ENCODE peak calls at places on chromosomes 7 and 10, in seven cellular contexts. X is tibial artery, Z is uterus, R is psoas muscle, W is OCI-LY7, G is Calu3, O is GM12878. Q is an unnamed sample.

GRCh38 chr7:65285906-65286864 is 87.5 kb upstream of the ZNF92 start:
- DNase-seq in X (no peak), Z (no peak), R (no peak), W (no peak), G (no peak), O (no peak), Q (no peak)

GRCh38 chr10:77093126-77093525 is 544.5 kb downstream of the KCNMA1 start:
- DNase-seq in X (no peak), Z (no peak), R (no peak), W (no peak), G (no peak), O (no peak), Q (no peak)

GRCh38 chr7:34087892-34088891 is 182.9 kb downstream of the BMPER start:
- DNase-seq in X (no peak), Z (no peak), R (no peak), W (no peak), G (peak), O (no peak), Q (no peak)

GRCh38 chr10:130606001-130606405 is 469.8 kb downstream of the GLRX3 start:
- DNase-seq in X (no peak), Z (no peak), R (no peak), W (no peak), G (no peak), O (no peak), Q (no peak)

GRCh38 chr10:95693668-95694534 is at the start of gene TCTN3:
- DNase-seq in X (peak), Z (peak), R (peak), W (peak), G (peak), O (peak), Q (peak)

GRCh38 chr7:143375298-143376034 is 5.7 kb upstream of the ZYX start:
- DNase-seq in X (no peak), Z (no peak), R (no peak), W (peak), G (no peak), O (no peak), Q (no peak)

GRCh38 chr10:65143723-65144122 is 1622.5 kb downstream of the REEP3 start:
- DNase-seq in X (no peak), Z (no peak), R (no peak), W (no peak), G (no peak), O (no peak), Q (no peak)

GRCh38 chr10:102837230-102837721 is at the start of gene CYP17A1:
- DNase-seq in X (peak), Z (peak), R (no peak), W (no peak), G (no peak), O (no peak), Q (no peak)

GRCh38 chr7:141227454-141227853 is 153.6 kb downstream of the TMEM178B start:
- DNase-seq in X (no peak), Z (no peak), R (no peak), W (no peak), G (no peak), O (no peak), Q (no peak)

GRCh38 chr7:159022238-159022993 is 122.3 kb downstream of the VIPR2 start:
- DNase-seq in X (peak), Z (no peak), R (no peak), W (no peak), G (no peak), O (no peak), Q (no peak)

GRCh38 chr7:75626954-75627353 is 111.8 kb downstream of the HIP1 start:
- DNase-seq in X (no peak), Z (no peak), R (no peak), W (no peak), G (no peak), O (no peak), Q (no peak)

GRCh38 chr10:51542863-51543262 is 156.5 kb downstream of the CSTF2T start:
- DNase-seq in X (no peak), Z (no peak), R (no peak), W (no peak), G (no peak), O (no peak), Q (no peak)

GRCh38 chr10:84424731-84425165 is 96.4 kb downstream of the CCSER2 start:
- DNase-seq in X (peak), Z (peak), R (peak), W (no peak), G (peak), O (peak), Q (no peak)

GRCh38 chr7:70334295-70334694 is 736.0 kb downstream of the AUTS2 start:
- DNase-seq in X (no peak), Z (no peak), R (no peak), W (no peak), G (no peak), O (no peak), Q (no peak)

GRCh38 chr10:94706089-94706488 is 22.6 kb downstream of the CYP2C18 start:
- DNase-seq in X (no peak), Z (no peak), R (no peak), W (no peak), G (no peak), O (no peak), Q (no peak)

GRCh38 chr7:101970047-101970585 is 152.7 kb downstream of the CUX1 start:
- DNase-seq in X (no peak), Z (no peak), R (no peak), W (peak), G (no peak), O (no peak), Q (no peak)

GRCh38 chr10:78906734-78907385 is 161.9 kb upstream of the ZMIZ1 start:
- DNase-seq in X (peak), Z (no peak), R (no peak), W (no peak), G (no peak), O (no peak), Q (no peak)

GRCh38 chr10:59750155-59750945 is 2.9 kb downstream of the MRLN start:
- DNase-seq in X (no peak), Z (no peak), R (peak), W (no peak), G (no peak), O (no peak), Q (no peak)

GRCh38 chr7:102425639-102426267 is 7.6 kb upstream of the ORAI2 start:
- DNase-seq in X (peak), Z (no peak), R (peak), W (peak), G (no peak), O (peak), Q (peak)

GRCh38 chr10:133124357-133125211 is 35.4 kb upstream of the KNDC1 start:
- DNase-seq in X (peak), Z (no peak), R (peak), W (no peak), G (peak), O (no peak), Q (no peak)

GRCh38 chr10:84269773-84270172 is 24.9 kb downstream of the RGR start:
- DNase-seq in X (no peak), Z (no peak), R (no peak), W (no peak), G (no peak), O (no peak), Q (no peak)

GRCh38 chr7:158934628-158935027 is 78.3 kb downstream of the DYNC2I1 start:
- DNase-seq in X (no peak), Z (no peak), R (no peak), W (no peak), G (no peak), O (no peak), Q (no peak)

GRCh38 chr7:158409816-158410330 is 177.8 kb downstream of the PTPRN2 start:
- DNase-seq in X (peak), Z (no peak), R (no peak), W (no peak), G (no peak), O (no peak), Q (no peak)

GRCh38 chr7:31056775-31057346 is 4.8 kb downstream of the ADCYAP1R1 start:
- DNase-seq in X (no peak), Z (no peak), R (no peak), W (no peak), G (peak), O (no peak), Q (no peak)

GRCh38 chr7:131501422-131501821 is 55.0 kb downstream of the PODXL start:
- DNase-seq in X (no peak), Z (no peak), R (no peak), W (no peak), G (no peak), O (no peak), Q (no peak)

GRCh38 chr10:34406463-34407138 is 408.5 kb downstream of the PARD3 start:
- DNase-seq in X (no peak), Z (no peak), R (no peak), W (no peak), G (no peak), O (no peak), Q (no peak)

GRCh38 chr10:104638861-104639594 is 2.1 kb upstream of the SORCS3 start:
- DNase-seq in X (no peak), Z (no peak), R (no peak), W (no peak), G (no peak), O (no peak), Q (no peak)

GRCh38 chr10:29862926-29863614 is 196.3 kb downstream of the JCAD start:
- DNase-seq in X (no peak), Z (no peak), R (no peak), W (no peak), G (peak), O (no peak), Q (no peak)

GRCh38 chr7:51251292-51251691 is 65.3 kb downstream of the COBL start:
- DNase-seq in X (no peak), Z (no peak), R (no peak), W (no peak), G (no peak), O (no peak), Q (no peak)

GRCh38 chr10:71473671-71474599 is 77.2 kb downstream of the CDH23 start:
- DNase-seq in X (no peak), Z (peak), R (peak), W (no peak), G (no peak), O (no peak), Q (no peak)

GRCh38 chr10:73552819-73553218 is 38.3 kb downstream of the USP54 start:
- DNase-seq in X (no peak), Z (no peak), R (no peak), W (no peak), G (no peak), O (no peak), Q (no peak)

GRCh38 chr7:24956021-24956420 is 24.0 kb downstream of the OSBPL3 start:
- DNase-seq in X (no peak), Z (no peak), R (no peak), W (no peak), G (no peak), O (no peak), Q (no peak)

GRCh38 chr7:36746347-36746746 is 22.1 kb upstream of the AOAH start:
- DNase-seq in X (no peak), Z (no peak), R (no peak), W (no peak), G (peak), O (no peak), Q (no peak)

GRCh38 chr10:52121688-52122087 is 192.4 kb upstream of the DKK1 start:
- DNase-seq in X (no peak), Z (no peak), R (no peak), W (no peak), G (no peak), O (no peak), Q (no peak)

GRCh38 chr7:84508569-84508968 is 314.0 kb upstream of the SEMA3A start:
- DNase-seq in X (no peak), Z (no peak), R (no peak), W (no peak), G (no peak), O (no peak), Q (no peak)

GRCh38 chr7:23680417-23681405 is 712 bp downstream of the FAM221A start:
- DNase-seq in X (peak), Z (peak), R (peak), W (peak), G (peak), O (no peak), Q (peak)

GRCh38 chr7:90411510-90411909 is 8.2 kb downstream of the CLDN12 start:
- DNase-seq in X (no peak), Z (no peak), R (no peak), W (no peak), G (no peak), O (no peak), Q (no peak)

GRCh38 chr10:31479752-31480151 is 160.7 kb downstream of the ZEB1 start:
- DNase-seq in X (no peak), Z (no peak), R (no peak), W (no peak), G (no peak), O (no peak), Q (no peak)
- TF ChIP-seq CTCF in X (no peak), Z (no peak), R (no peak), W (no peak), G (no peak), O (no peak), Q (no peak)

GRCh38 chr7:100630066-100630465 is 11.3 kb downstream of the TFR2 start:
- DNase-seq in X (no peak), Z (no peak), R (no peak), W (no peak), G (no peak), O (no peak), Q (no peak)

GRCh38 chr7:100629117-100629711 is 12.1 kb downstream of the TFR2 start:
- DNase-seq in X (no peak), Z (no peak), R (no peak), W (peak), G (peak), O (no peak), Q (no peak)

GRCh38 chr7:100627238-100627549 is 14.2 kb downstream of the TFR2 start:
- DNase-seq in X (no peak), Z (no peak), R (no peak), W (no peak), G (no peak), O (no peak), Q (no peak)

DNA sequence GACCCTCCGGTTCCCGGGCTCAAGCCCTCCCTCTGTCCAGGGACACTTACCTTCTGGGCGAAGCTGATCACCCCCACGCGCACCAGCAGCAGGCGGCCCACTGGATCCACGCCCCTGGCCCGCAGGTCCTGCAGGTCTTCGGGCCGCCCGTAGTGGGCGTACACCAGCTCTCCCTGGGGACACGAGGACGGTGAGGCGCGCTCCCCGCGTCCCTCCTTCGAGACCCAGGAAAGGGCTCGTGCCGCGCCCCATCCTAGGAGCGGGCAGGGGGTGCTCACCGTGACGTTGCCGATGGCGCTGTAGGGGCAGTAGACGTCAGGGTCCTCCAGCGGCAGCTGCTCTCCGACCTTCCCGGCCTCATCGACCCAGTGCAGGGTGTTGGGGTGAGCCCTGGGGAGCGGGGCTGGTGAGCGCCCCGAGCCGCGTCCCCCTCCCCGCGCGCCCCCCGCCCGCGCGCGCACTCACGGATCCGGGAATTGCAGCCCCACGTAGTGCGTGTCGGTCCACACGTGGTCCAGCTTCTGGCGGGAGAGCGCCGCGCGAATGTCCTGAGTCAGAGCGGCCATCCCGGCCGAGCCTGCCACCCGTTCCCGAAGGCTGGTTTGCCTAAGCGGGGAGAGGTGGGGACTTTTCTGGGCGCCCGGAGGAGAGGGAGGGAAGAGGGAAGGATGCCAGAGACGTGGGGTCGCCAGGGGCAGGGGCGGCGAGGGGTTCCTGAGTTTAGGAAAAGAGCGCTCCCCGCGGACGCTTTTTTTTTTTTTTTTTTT is 8.2 kb downstream of the TFR2 start:
- DNase-seq in X (no peak), Z (peak), R (peak), W (peak), G (peak), O (no peak), Q (peak)
- TF ChIP-seq CTCF in X (no peak), Z (peak), R (no peak), W (peak), G (peak), O (peak), Q (peak)

DNA sequence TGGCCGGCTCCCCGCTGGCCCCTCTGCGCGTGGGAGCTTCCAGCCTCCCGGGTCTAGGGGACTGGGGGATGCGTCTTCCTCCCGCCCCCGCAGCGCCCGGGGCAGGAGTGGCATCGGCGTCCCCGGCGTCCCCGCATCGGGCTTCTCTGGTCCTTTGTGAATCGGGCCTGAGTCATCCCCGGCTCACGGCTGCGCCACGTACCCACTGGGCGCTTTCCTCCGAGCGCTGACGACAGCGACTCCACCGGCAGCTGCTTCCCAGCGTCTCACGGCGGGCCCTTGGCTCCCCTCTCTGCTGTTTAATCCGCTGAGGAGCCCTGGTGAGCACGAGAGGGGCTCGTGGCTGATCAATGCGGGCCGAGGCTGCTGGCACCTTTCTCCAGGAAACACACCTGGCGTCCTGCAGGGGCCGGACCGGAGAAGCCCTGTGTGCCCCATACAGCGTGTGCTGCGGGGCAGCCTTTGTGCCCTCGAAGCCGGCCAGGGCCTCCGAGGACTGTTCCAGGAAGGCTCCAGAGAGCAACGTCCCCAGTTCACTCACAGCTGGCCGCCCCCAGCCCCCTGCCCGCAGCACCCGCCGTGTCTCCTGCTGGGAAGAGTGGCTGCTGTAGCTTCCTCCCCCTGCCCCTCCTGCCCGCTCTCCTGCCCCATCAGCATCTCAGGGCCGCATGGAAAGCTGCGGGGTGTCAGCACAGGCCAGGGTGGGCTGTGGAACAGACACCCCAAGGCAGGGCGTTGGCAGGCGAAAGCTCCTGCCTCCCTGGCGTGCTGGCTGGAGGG is 95.5 kb upstream of the DIP2C start:
- DNase-seq in X (peak), Z (peak), R (peak), W (no peak), G (peak), O (no peak), Q (peak)
- TF ChIP-seq CTCF in X (peak), Z (no peak), R (no peak), W (no peak), G (no peak), O (no peak), Q (no peak)

GRCh38 chr10:62496925-62497324 is 122.8 kb downstream of the ZNF365 start:
- DNase-seq in X (no peak), Z (no peak), R (no peak), W (no peak), G (no peak), O (no peak), Q (no peak)

GRCh38 chr10:62492870-62493180 is 118.7 kb downstream of the ZNF365 start:
- DNase-seq in X (no peak), Z (no peak), R (no peak), W (no peak), G (no peak), O (no peak), Q (no peak)

GRCh38 chr10:62491597-62491996 is 117.4 kb downstream of the ZNF365 start:
- DNase-seq in X (no peak), Z (no peak), R (no peak), W (no peak), G (no peak), O (no peak), Q (no peak)

GRCh38 chr10:62492012-62492869 is 118.1 kb downstream of the ZNF365 start:
- DNase-seq in X (no peak), Z (no peak), R (no peak), W (peak), G (peak), O (peak), Q (peak)
- TF ChIP-seq CTCF in X (peak), Z (peak), R (no peak), W (peak), G (peak), O (peak), Q (peak)

GRCh38 chr7:92939793-92940360 is 103.5 kb upstream of the CDK6 start:
- DNase-seq in X (no peak), Z (no peak), R (no peak), W (no peak), G (no peak), O (no peak), Q (no peak)
- TF ChIP-seq CTCF in X (no peak), Z (no peak), R (no peak), W (no peak), G (no peak), O (no peak), Q (no peak)

DNA sequence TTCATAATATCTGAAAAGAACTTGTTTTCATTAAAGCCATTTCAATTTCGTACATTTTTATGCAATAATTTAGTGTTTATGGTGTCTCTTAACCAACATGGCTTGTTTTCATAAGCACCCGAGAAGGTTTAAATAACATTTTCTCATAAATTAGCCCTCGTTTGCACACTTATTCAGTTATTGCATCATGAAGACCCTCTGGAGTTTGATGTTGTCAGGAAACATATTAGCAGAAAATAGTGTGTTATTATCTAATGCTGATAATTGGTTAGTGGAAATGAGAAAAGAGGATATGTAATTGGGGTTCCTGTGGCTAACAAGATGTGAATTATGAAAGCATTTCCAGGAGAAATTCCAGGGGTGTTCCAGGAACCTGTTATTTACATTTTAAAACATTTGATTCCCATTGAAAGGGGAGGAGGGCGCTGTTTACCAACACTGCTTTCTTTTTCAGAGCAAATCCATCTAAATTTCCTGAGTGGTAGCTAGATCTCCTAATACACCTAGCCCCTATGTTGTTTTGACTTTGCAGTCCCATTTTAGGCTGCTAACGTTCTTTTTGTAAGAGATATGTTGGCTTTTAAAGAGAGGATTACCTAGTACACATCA is 130.7 kb downstream of the TCF7L2 start:
- DNase-seq in X (no peak), Z (no peak), R (no peak), W (no peak), G (no peak), O (no peak), Q (no peak)
- TF ChIP-seq CTCF in X (no peak), Z (no peak), R (no peak), W (no peak), G (no peak), O (no peak), Q (no peak)

DNA sequence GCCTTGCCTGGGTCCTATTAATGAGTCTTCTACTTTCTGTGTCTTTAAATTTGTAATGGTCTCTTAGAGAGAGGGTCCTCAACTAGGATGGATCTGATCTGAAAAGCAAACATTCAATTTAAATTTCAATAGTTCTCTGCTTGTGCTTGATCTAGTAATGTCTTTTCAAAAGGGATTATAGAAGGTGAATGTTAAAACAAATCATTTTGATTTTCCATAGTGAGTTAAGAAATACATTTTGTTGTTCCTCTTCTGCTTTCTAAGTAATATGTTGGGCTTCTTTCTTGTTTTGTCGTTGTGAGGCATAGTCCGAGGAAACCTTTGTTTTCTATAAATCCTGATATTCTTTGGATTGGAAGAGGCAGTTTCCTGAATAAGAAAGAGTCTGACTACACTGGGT is 18.8 kb downstream of the NRF1 start:
- DNase-seq in X (no peak), Z (no peak), R (no peak), W (no peak), G (no peak), O (no peak), Q (no peak)
- TF ChIP-seq CTCF in X (no peak), Z (no peak), R (no peak), W (no peak), G (no peak), O (no peak), Q (no peak)

Q was measured in GM10248.